ENCODE peak calls at places on chromosomes 11 and 22, in six cellular contexts. O is IMR-90, T is neuronal stem cell, P is H1, S is trophoblast cell, Y is H9. A is an unnamed sample.
A peak's percentile ranks its signal among the peaks of the same experiment; 100 is the strongest.

GRCh38 chr11:18836415-18836814 is 44.8 kb upstream of the PTPN5 start:
- DNase-seq in O (no peak), T (no peak), P (no peak), S (no peak), Y (no peak), A (peak; percentile 1)

GRCh38 chr22:17569971-17570511 is 6.7 kb downstream of the SLC25A18 start:
- DNase-seq in O (peak; percentile 4), T (no peak), P (no peak), S (no peak), Y (peak; percentile 40), A (no peak)

GRCh38 chr22:38230108-38230825 is 28.5 kb downstream of the MAFF start:
- DNase-seq in O (no peak), T (no peak), P (no peak), S (peak; percentile 65), Y (peak; percentile 70), A (peak; percentile 58)

GRCh38 chr22:50303848-50304527 is 3.5 kb downstream of the PLXNB2 start:
- DNase-seq in O (no peak), T (no peak), P (no peak), S (peak; percentile 99), Y (peak; percentile 77), A (no peak)

GRCh38 chr22:19755145-19755710 is 5.3 kb upstream of the TBX1 start:
- DNase-seq in O (no peak), T (no peak), P (no peak), S (no peak), Y (no peak), A (no peak)

GRCh38 chr11:102006835-102007566 is 40.2 kb upstream of the CFAP300 start:
- DNase-seq in O (no peak), T (no peak), P (no peak), S (no peak), Y (no peak), A (no peak)

GRCh38 chr11:78698612-78699011 is 123.9 kb upstream of the NARS2 start:
- DNase-seq in O (peak; percentile 80), T (no peak), P (no peak), S (no peak), Y (no peak), A (no peak)

GRCh38 chr22:38832005-38832978 is 11.5 kb downstream of the NPTXR start:
- DNase-seq in O (no peak), T (no peak), P (no peak), S (no peak), Y (no peak), A (no peak)

GRCh38 chr11:71977743-71978418 is 20.8 kb upstream of the IL18BP start:
- DNase-seq in O (peak; percentile 57), T (peak; percentile 14), P (no peak), S (peak; percentile 90), Y (no peak), A (peak; percentile 62)

GRCh38 chr11:82765466-82766034 is 31.9 kb upstream of the FAM181B start:
- DNase-seq in O (no peak), T (no peak), P (no peak), S (no peak), Y (no peak), A (no peak)

GRCh38 chr11:29129850-29130249 is 887.0 kb downstream of the KCNA4 start:
- DNase-seq in O (peak; percentile 65), T (no peak), P (no peak), S (peak; percentile 24), Y (no peak), A (peak; percentile 62)

GRCh38 chr11:115122274-115122673 is 381.9 kb downstream of the CADM1 start:
- DNase-seq in O (no peak), T (no peak), P (no peak), S (no peak), Y (no peak), A (no peak)

GRCh38 chr22:47332246-47332980 is 570.0 kb downstream of the TBC1D22A start:
- DNase-seq in O (no peak), T (no peak), P (no peak), S (no peak), Y (no peak), A (no peak)

GRCh38 chr11:22192289-22192641 is 620 bp upstream of the ANO5 start:
- DNase-seq in O (no peak), T (no peak), P (peak; percentile 27), S (no peak), Y (peak; percentile 75), A (no peak)

DNA sequence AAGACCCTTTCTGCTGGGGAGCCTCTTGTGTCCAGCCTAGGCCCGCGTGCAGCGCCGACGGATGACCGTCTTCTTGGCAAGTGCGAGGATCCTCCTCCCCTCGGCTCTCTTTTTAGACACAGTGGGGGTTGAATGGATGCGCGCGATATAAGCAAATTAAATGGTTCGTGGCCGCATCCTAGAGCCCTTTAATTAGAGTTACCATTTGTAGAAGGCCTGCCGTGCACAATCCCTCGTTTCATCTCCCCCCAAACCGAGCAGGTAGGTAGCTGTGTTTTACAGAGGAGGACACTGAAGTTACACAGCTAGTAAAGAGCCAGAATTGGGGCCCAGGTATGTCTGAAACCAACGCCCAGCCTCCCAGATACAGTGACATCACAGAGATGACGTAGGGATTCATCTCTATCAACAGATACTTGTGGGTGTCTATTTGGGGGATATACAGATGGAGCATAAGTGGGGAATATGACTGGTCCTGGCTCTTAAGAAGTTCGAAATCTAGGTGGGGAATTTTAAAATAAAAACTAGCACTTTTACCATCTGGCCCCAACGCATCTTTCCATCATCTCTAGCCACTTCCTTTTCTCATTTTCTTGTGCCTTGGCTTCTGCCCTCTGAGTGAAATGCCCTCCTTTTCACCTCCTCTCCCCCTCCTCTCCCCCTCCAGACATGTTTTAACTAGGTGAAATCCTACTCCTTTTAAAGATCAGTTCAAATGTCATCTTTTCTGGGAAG is 922 bp downstream of the TCP11L1 start:
- DNase-seq in O (peak; percentile 44), T (no peak), P (no peak), S (peak; percentile 39), Y (no peak), A (peak; percentile 38)
- H2BK5ac ChIP-seq in O (peak overlapping the region; percentile 98), T (peak overlapping the region; percentile 99), P (peak overlapping the region; percentile 49), S (no peak overlapping the region), Y (no peak overlapping the region), A (no peak overlapping the region)

DNA sequence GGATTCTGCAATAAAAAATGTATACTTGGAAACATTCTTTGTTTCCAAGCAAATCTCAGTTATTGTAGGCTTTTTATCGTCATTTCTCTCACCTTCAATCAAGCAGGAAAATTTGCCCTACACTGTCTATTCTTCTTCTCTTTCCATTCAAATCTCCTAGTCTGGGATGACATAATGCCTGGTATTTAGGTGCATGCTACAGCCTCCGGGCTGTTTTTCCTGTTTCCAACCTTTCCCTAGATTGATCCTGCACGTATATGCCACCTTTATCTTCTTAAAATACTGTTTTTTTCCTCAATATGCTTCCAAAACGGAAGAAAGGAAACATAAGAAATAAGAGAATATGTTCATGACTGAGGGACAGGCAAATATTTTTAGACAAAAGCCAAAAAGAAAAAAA is 249.1 kb upstream of the UBASH3B start:
- DNase-seq in O (no peak), T (no peak), P (no peak), S (peak; percentile 85), Y (no peak), A (no peak)
- H4K91ac ChIP-seq in O (peak overlapping the region; percentile 66), T (no peak overlapping the region), P (no peak overlapping the region), S (no peak overlapping the region), Y (no peak overlapping the region), A (no peak overlapping the region)

DNA sequence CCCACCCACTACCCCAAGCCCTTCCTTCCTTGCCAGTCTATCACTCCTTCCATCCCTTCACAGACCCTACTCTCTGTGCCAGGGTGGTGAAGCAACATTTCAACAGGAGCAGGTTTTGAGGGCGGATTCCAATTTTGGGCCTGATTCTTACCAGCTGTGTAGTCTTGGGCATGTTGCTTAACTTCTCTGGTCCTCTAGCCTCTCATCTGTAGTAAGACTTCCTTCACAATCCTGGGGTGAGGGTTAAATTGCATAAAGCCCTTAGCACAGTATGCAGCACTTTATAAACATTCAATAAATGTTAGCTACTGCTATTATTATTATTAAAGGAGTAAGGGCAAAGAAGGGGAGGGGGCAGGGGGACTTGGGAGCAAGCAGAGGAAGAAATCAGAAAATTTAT is 5.0 kb upstream of the RNF185 start:
- DNase-seq in O (no peak), T (no peak), P (no peak), S (no peak), Y (no peak), A (no peak)
- H2AFZ ChIP-seq in O (peak overlapping the region; percentile 69), T (no peak overlapping the region), P (no peak overlapping the region), S (no peak overlapping the region), Y (no peak overlapping the region), A (no peak overlapping the region)

GRCh38 chr11:64898541-64898940 is 18.5 kb downstream of the ATG2A start:
- DNase-seq in O (no peak), T (no peak), P (no peak), S (no peak), Y (no peak), A (no peak)
- H2BK5ac ChIP-seq in O (no peak overlapping the region), T (no peak overlapping the region), P (no peak overlapping the region), S (no peak overlapping the region), Y (no peak overlapping the region), A (no peak overlapping the region)

DNA sequence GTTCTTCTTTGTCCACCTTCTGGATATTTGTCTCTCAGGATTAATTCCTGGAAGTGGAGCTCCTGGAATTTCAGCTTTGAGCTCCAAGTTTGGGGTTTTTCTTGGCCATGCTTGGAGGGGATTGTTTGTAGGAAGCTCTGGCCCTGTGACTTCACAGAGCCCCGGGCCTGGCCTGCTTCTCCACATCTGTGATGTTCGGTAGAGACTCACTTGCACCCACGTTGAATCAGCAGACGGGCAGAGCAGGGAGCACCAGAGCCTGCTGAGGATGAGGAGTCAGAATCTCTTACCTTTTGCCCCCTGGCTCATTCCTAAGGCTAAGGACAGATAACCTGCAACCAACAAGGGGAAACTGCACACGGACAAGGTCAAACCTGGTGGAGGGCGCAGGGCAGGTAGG is 35.6 kb downstream of the LRRC32 start:
- DNase-seq in O (no peak), T (no peak), P (no peak), S (no peak), Y (no peak), A (no peak)
- H4K91ac ChIP-seq in O (no peak overlapping the region), T (no peak overlapping the region), P (no peak overlapping the region), S (no peak overlapping the region), Y (no peak overlapping the region), A (no peak overlapping the region)

GRCh38 chr22:41844513-41844912 is 11.6 kb downstream of the SREBF2 start:
- DNase-seq in O (no peak), T (no peak), P (no peak), S (peak; percentile 97), Y (no peak), A (no peak)

GRCh38 chr22:41845380-41846267 is 12.7 kb downstream of the SREBF2 start:
- DNase-seq in O (no peak), T (no peak), P (no peak), S (no peak), Y (no peak), A (no peak)

GRCh38 chr22:41846268-41847002 is 13.5 kb downstream of the SREBF2 start:
- DNase-seq in O (no peak), T (no peak), P (no peak), S (no peak), Y (no peak), A (no peak)

GRCh38 chr22:41847300-41847699 is 14.4 kb downstream of the SREBF2 start:
- DNase-seq in O (no peak), T (no peak), P (no peak), S (no peak), Y (no peak), A (no peak)

GRCh38 chr22:41848468-41848867 is 15.6 kb downstream of the SREBF2 start:
- DNase-seq in O (no peak), T (no peak), P (no peak), S (peak; percentile 32), Y (no peak), A (no peak)
- H2AFZ ChIP-seq in O (no peak overlapping the region), T (no peak overlapping the region), P (no peak overlapping the region), S (no peak overlapping the region), Y (no peak overlapping the region), A (no peak overlapping the region)

GRCh38 chr11:122837528-122838346 is 563 bp upstream of the CRTAM start:
- DNase-seq in O (no peak), T (no peak), P (no peak), S (no peak), Y (no peak), A (no peak)
- H2BK5ac ChIP-seq in O (peak overlapping the region; percentile 22), T (no peak overlapping the region), P (no peak overlapping the region), S (no peak overlapping the region), Y (no peak overlapping the region), A (no peak overlapping the region)

GRCh38 chr11:59532620-59533019 is 21.3 kb downstream of the OR4D9 start:
- DNase-seq in O (no peak), T (no peak), P (no peak), S (no peak), Y (no peak), A (no peak)
- H4K91ac ChIP-seq in O (no peak overlapping the region), T (no peak overlapping the region), P (no peak overlapping the region), S (no peak overlapping the region), Y (no peak overlapping the region), A (no peak overlapping the region)